ENCODE peak calls at places on chromosome 7, in five cellular contexts. One of them, this sample, is unnamed.

GRCh38 chr7:135707570-135707966 is 20.4 kb downstream of the SLC13A4 start:
- DNase-seq in hepatocyte: no peak
- DNase-seq in uterus: no peak
- DNase-seq in A549: no peak
- DNase-seq in gastrocnemius medialis: no peak
- DNase-seq in this sample: peak

GRCh38 chr7:16524332-16524731 is 2.3 kb upstream of the LRRC72 start:
- DNase-seq in gastrocnemius medialis: no peak
- DNase-seq in uterus: no peak
- DNase-seq in A549: no peak
- DNase-seq in hepatocyte: no peak
- DNase-seq in this sample: no peak

GRCh38 chr7:23410446-23411183 is 59.7 kb downstream of the IGF2BP3 start:
- DNase-seq in gastrocnemius medialis: no peak
- DNase-seq in A549: no peak
- DNase-seq in uterus: no peak
- DNase-seq in hepatocyte: no peak
- DNase-seq in this sample: no peak

GRCh38 chr7:22194633-22195273 is 162.2 kb downstream of the RAPGEF5 start:
- DNase-seq in gastrocnemius medialis: no peak
- DNase-seq in A549: no peak
- DNase-seq in uterus: no peak
- DNase-seq in hepatocyte: no peak
- DNase-seq in this sample: no peak

GRCh38 chr7:129824291-129825004 is 128.3 kb downstream of the UBE2H start:
- DNase-seq in A549: no peak
- DNase-seq in gastrocnemius medialis: no peak
- DNase-seq in uterus: no peak
- DNase-seq in hepatocyte: no peak
- DNase-seq in this sample: no peak

GRCh38 chr7:21767300-21767900 is 178.3 kb downstream of the CDCA7L start:
- DNase-seq in uterus: no peak
- DNase-seq in hepatocyte: peak
- DNase-seq in gastrocnemius medialis: no peak
- DNase-seq in A549: peak
- DNase-seq in this sample: peak

GRCh38 chr7:133186060-133186459 is 66.8 kb upstream of the EXOC4 start:
- DNase-seq in uterus: no peak
- DNase-seq in hepatocyte: no peak
- DNase-seq in A549: no peak
- DNase-seq in gastrocnemius medialis: no peak
- DNase-seq in this sample: no peak

GRCh38 chr7:17951745-17952254 is 11.5 kb upstream of the SNX13 start:
- DNase-seq in A549: no peak
- DNase-seq in hepatocyte: no peak
- DNase-seq in gastrocnemius medialis: no peak
- DNase-seq in uterus: no peak
- DNase-seq in this sample: no peak

GRCh38 chr7:137221467-137221866 is 122.1 kb downstream of the PTN start:
- DNase-seq in uterus: no peak
- DNase-seq in gastrocnemius medialis: no peak
- DNase-seq in A549: no peak
- DNase-seq in hepatocyte: no peak
- DNase-seq in this sample: no peak

GRCh38 chr7:22858640-22859561 is 36.3 kb upstream of the TOMM7 start:
- DNase-seq in A549: peak
- DNase-seq in uterus: no peak
- DNase-seq in hepatocyte: no peak
- DNase-seq in gastrocnemius medialis: no peak
- DNase-seq in this sample: peak

GRCh38 chr7:1758417-1758858 is 88.4 kb downstream of the ELFN1 start:
- DNase-seq in hepatocyte: peak
- DNase-seq in uterus: no peak
- DNase-seq in gastrocnemius medialis: no peak
- DNase-seq in A549: peak
- DNase-seq in this sample: peak

GRCh38 chr7:20238268-20238753 is 21.1 kb upstream of the MACC1 start:
- DNase-seq in uterus: no peak
- DNase-seq in hepatocyte: no peak
- DNase-seq in A549: no peak
- DNase-seq in gastrocnemius medialis: no peak
- DNase-seq in this sample: no peak

GRCh38 chr7:43593010-43593409 is 10.1 kb downstream of the STK17A start:
- DNase-seq in uterus: no peak
- DNase-seq in gastrocnemius medialis: no peak
- DNase-seq in hepatocyte: no peak
- DNase-seq in A549: no peak
- DNase-seq in this sample: no peak

GRCh38 chr7:146208484-146208883 is 91.9 kb downstream of the CNTNAP2 start:
- DNase-seq in hepatocyte: no peak
- DNase-seq in gastrocnemius medialis: no peak
- DNase-seq in uterus: no peak
- DNase-seq in A549: no peak
- DNase-seq in this sample: no peak

GRCh38 chr7:29091722-29092121 is 54.6 kb downstream of the CPVL start:
- DNase-seq in A549: no peak
- DNase-seq in gastrocnemius medialis: no peak
- DNase-seq in hepatocyte: no peak
- DNase-seq in uterus: no peak
- DNase-seq in this sample: no peak

GRCh38 chr7:30068117-30068516 is 39.9 kb downstream of the PLEKHA8 start:
- DNase-seq in hepatocyte: no peak
- DNase-seq in gastrocnemius medialis: no peak
- DNase-seq in A549: no peak
- DNase-seq in uterus: no peak
- DNase-seq in this sample: peak

GRCh38 chr7:124033093-124033806 is 383 bp upstream of the TMEM229A start:
- DNase-seq in A549: no peak
- DNase-seq in gastrocnemius medialis: no peak
- DNase-seq in uterus: peak
- DNase-seq in hepatocyte: peak
- DNase-seq in this sample: no peak

GRCh38 chr7:21507627-21508343 is 35.1 kb upstream of the DNAH11 start:
- DNase-seq in A549: peak
- DNase-seq in uterus: no peak
- DNase-seq in gastrocnemius medialis: no peak
- DNase-seq in hepatocyte: peak
- DNase-seq in this sample: no peak

GRCh38 chr7:134701272-134701671 is 54.6 kb downstream of the BPGM start:
- DNase-seq in A549: peak
- DNase-seq in hepatocyte: no peak
- DNase-seq in uterus: no peak
- DNase-seq in gastrocnemius medialis: no peak
- DNase-seq in this sample: no peak

GRCh38 chr7:81715984-81716588 is 53.8 kb downstream of the HGF start:
- DNase-seq in A549: peak
- DNase-seq in hepatocyte: peak
- DNase-seq in gastrocnemius medialis: no peak
- DNase-seq in uterus: no peak
- DNase-seq in this sample: peak

GRCh38 chr7:85185355-85186082 is 1.3 kb downstream of the SEMA3D start:
- DNase-seq in uterus: peak
- DNase-seq in hepatocyte: peak
- DNase-seq in A549: peak
- DNase-seq in gastrocnemius medialis: no peak
- DNase-seq in this sample: peak

GRCh38 chr7:23235688-23236280 is 10.8 kb upstream of the GPNMB start:
- DNase-seq in gastrocnemius medialis: peak
- DNase-seq in hepatocyte: no peak
- DNase-seq in uterus: peak
- DNase-seq in A549: peak
- DNase-seq in this sample: peak

GRCh38 chr7:22485189-22485588 is 14.8 kb downstream of the STEAP1B start:
- DNase-seq in uterus: no peak
- DNase-seq in gastrocnemius medialis: no peak
- DNase-seq in A549: no peak
- DNase-seq in hepatocyte: no peak
- DNase-seq in this sample: no peak

GRCh38 chr7:142485617-142486226 is 227.9 kb upstream of the PRSS58 start:
- DNase-seq in uterus: no peak
- DNase-seq in hepatocyte: no peak
- DNase-seq in gastrocnemius medialis: no peak
- DNase-seq in A549: peak
- DNase-seq in this sample: no peak
- TF ChIP-seq CTCF in uterus: no peak
- TF ChIP-seq CTCF in hepatocyte: peak
- TF ChIP-seq CTCF in gastrocnemius medialis: peak
- TF ChIP-seq CTCF in A549: peak
- TF ChIP-seq CTCF in this sample: peak

GRCh38 chr7:50738932-50739331 is 43.8 kb downstream of the GRB10 start:
- DNase-seq in gastrocnemius medialis: no peak
- DNase-seq in hepatocyte: no peak
- DNase-seq in uterus: no peak
- DNase-seq in A549: no peak
- DNase-seq in this sample: no peak
- H3K27ac ChIP-seq in gastrocnemius medialis: no peak
- H3K27ac ChIP-seq in hepatocyte: peak
- H3K27ac ChIP-seq in uterus: no peak
- H3K27ac ChIP-seq in A549: no peak
- H3K27ac ChIP-seq in this sample: no peak

GRCh38 chr7:104137971-104138370 is 69.8 kb downstream of the ORC5 start:
- DNase-seq in A549: no peak
- DNase-seq in uterus: no peak
- DNase-seq in gastrocnemius medialis: no peak
- DNase-seq in hepatocyte: no peak
- DNase-seq in this sample: no peak
- TF ChIP-seq CTCF in A549: no peak
- TF ChIP-seq CTCF in uterus: no peak
- TF ChIP-seq CTCF in gastrocnemius medialis: no peak
- TF ChIP-seq CTCF in hepatocyte: no peak
- TF ChIP-seq CTCF in this sample: no peak

GRCh38 chr7:151876112-151876898 is 610 bp downstream of the PRKAG2 start:
- DNase-seq in uterus: peak
- DNase-seq in hepatocyte: peak
- DNase-seq in gastrocnemius medialis: no peak
- DNase-seq in A549: peak
- DNase-seq in this sample: peak
- H3K27ac ChIP-seq in uterus: peak
- H3K27ac ChIP-seq in hepatocyte: peak
- H3K27ac ChIP-seq in gastrocnemius medialis: peak
- H3K27ac ChIP-seq in A549: peak
- H3K27ac ChIP-seq in this sample: no peak

GRCh38 chr7:100478966-100479660 is at the start of gene TSC22D4:
- DNase-seq in A549: peak
- DNase-seq in uterus: peak
- DNase-seq in hepatocyte: peak
- DNase-seq in gastrocnemius medialis: peak
- DNase-seq in this sample: peak

GRCh38 chr7:100475549-100475948 is 3.5 kb downstream of the TSC22D4 start:
- DNase-seq in gastrocnemius medialis: no peak
- DNase-seq in uterus: peak
- DNase-seq in hepatocyte: peak
- DNase-seq in A549: no peak
- DNase-seq in this sample: no peak

GRCh38 chr7:100477871-100478248 is 1.2 kb downstream of the TSC22D4 start:
- DNase-seq in gastrocnemius medialis: no peak
- DNase-seq in hepatocyte: no peak
- DNase-seq in A549: no peak
- DNase-seq in uterus: peak
- DNase-seq in this sample: no peak

GRCh38 chr7:100476108-100476780 is 2.8 kb downstream of the TSC22D4 start:
- DNase-seq in A549: no peak
- DNase-seq in uterus: no peak
- DNase-seq in gastrocnemius medialis: no peak
- DNase-seq in hepatocyte: no peak
- DNase-seq in this sample: no peak

GRCh38 chr7:100476903-100477870 is 1.8 kb downstream of the TSC22D4 start:
- DNase-seq in gastrocnemius medialis: no peak
- DNase-seq in uterus: peak
- DNase-seq in A549: no peak
- DNase-seq in hepatocyte: no peak
- DNase-seq in this sample: no peak
- TF ChIP-seq CTCF in gastrocnemius medialis: no peak
- TF ChIP-seq CTCF in uterus: no peak
- TF ChIP-seq CTCF in A549: no peak
- TF ChIP-seq CTCF in hepatocyte: peak
- TF ChIP-seq CTCF in this sample: peak

DNA sequence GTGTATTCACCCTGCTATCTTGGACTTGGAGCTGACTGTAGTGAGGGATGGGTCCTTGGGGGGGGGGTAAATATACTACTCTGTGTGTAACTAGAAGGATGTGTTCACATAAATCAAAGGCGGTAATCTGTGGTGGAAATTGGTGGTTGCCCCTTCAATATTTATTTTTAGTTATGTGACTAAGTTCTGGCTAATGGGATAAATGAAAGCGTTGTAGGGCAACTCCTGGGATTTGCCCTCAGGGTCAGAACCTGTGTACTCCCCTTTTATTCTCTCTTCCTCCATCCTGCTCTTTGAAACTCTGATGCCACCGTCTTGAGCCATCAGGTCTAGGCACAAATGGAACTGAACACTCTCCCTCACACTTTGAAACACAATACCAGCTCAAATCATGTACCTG is 24.3 kb upstream of the ST7 start:
- DNase-seq in uterus: no peak
- DNase-seq in A549: no peak
- DNase-seq in hepatocyte: no peak
- DNase-seq in gastrocnemius medialis: no peak
- DNase-seq in this sample: no peak
- H3K27ac ChIP-seq in uterus: no peak
- H3K27ac ChIP-seq in A549: no peak
- H3K27ac ChIP-seq in hepatocyte: no peak
- H3K27ac ChIP-seq in gastrocnemius medialis: no peak
- H3K27ac ChIP-seq in this sample: no peak